ENCODE peak calls at places on chromosomes 4 and X, in ten cellular contexts. B is heart left ventricle, S is left lung, D is brain microvascular endothelial cell, Q is AG09319, E is mesothelial cell of epicardium, M is tibial nerve, N is left ventricle myocardium inferior, J is ascending aorta, C is psoas muscle. U is an unnamed sample.

GRCh38 chrX:136480383-136480782 is 7.4 kb upstream of the BRS3 start:
- DNase-seq in B (peak; percentile 7), S (no peak), D (no peak), Q (no peak), E (no peak), M (no peak), N (no peak), J (no peak), C (no peak), U (no peak)

GRCh38 chr4:3291969-3292570 is 751 bp upstream of the RGS12 start:
- DNase-seq in B (peak; percentile 67), S (peak; percentile 92), D (no peak), Q (no peak), E (peak; percentile 69), M (no peak), N (peak; percentile 68), J (peak; percentile 83), C (peak; percentile 74), U (peak; percentile 39)

GRCh38 chr4:141643557-141643956 is 7.2 kb downstream of the IL15 start:
- DNase-seq in B (no peak), S (no peak), D (peak; percentile 69), Q (no peak), E (no peak), M (no peak), N (no peak), J (no peak), C (no peak), U (no peak)

GRCh38 chrX:111041018-111041462 is 55.0 kb upstream of the PAK3 start:
- DNase-seq in B (no peak), S (no peak), D (peak; percentile 57), Q (peak; percentile 58), E (no peak), M (no peak), N (no peak), J (no peak), C (no peak), U (no peak)

GRCh38 chr4:6087669-6088068 is 69.4 kb upstream of the C4orf50 start:
- DNase-seq in B (no peak), S (no peak), D (peak; percentile 32), Q (no peak), E (no peak), M (no peak), N (no peak), J (no peak), C (no peak), U (no peak)

GRCh38 chr4:26000274-26000950 is 86.4 kb downstream of the SMIM20 start:
- DNase-seq in B (no peak), S (no peak), D (peak; percentile 3), Q (no peak), E (no peak), M (no peak), N (no peak), J (peak; percentile 44), C (no peak), U (no peak)

GRCh38 chrX:68832101-68832416 is 3.2 kb downstream of the EFNB1 start:
- DNase-seq in B (peak; percentile 50), S (no peak), D (peak; percentile 60), Q (peak; percentile 25), E (peak; percentile 51), M (no peak), N (peak; percentile 30), J (peak; percentile 79), C (peak; percentile 46), U (peak; percentile 8)

GRCh38 chr4:61783050-61783449 is 582.9 kb downstream of the ADGRL3 start:
- DNase-seq in B (no peak), S (no peak), D (no peak), Q (no peak), E (no peak), M (no peak), N (no peak), J (no peak), C (no peak), U (no peak)

GRCh38 chr4:3365326-3365725 is 72.5 kb downstream of the RGS12 start:
- DNase-seq in B (no peak), S (no peak), D (no peak), Q (no peak), E (no peak), M (no peak), N (no peak), J (no peak), C (no peak), U (no peak)

GRCh38 chr4:2070421-2071251 is 11.5 kb downstream of the NAT8L start:
- DNase-seq in B (no peak), S (peak; percentile 45), D (no peak), Q (no peak), E (no peak), M (no peak), N (no peak), J (no peak), C (no peak), U (no peak)

GRCh38 chrX:69033936-69034335 is 131.3 kb downstream of the PJA1 start:
- DNase-seq in B (no peak), S (no peak), D (no peak), Q (no peak), E (no peak), M (no peak), N (no peak), J (peak; percentile 49), C (no peak), U (no peak)

GRCh38 chrX:124476562-124476961 is 130.2 kb downstream of the SH2D1A start:
- DNase-seq in B (no peak), S (no peak), D (no peak), Q (no peak), E (no peak), M (no peak), N (no peak), J (no peak), C (no peak), U (no peak)

GRCh38 chr4:168674869-168675268 is 178.0 kb downstream of the PALLD start:
- DNase-seq in B (no peak), S (no peak), D (peak; percentile 12), Q (no peak), E (no peak), M (no peak), N (no peak), J (no peak), C (no peak), U (no peak)

GRCh38 chrX:100328342-100328741 is 81.7 kb downstream of the PCDH19 start:
- DNase-seq in B (no peak), S (no peak), D (no peak), Q (no peak), E (no peak), M (no peak), N (no peak), J (no peak), C (no peak), U (no peak)

GRCh38 chrX:1488141-1488540 is 35.4 kb upstream of the ASMTL start:
- DNase-seq in B (no peak), S (no peak), D (no peak), Q (no peak), E (no peak), M (no peak), N (no peak), J (peak; percentile 22), C (no peak), U (no peak)

GRCh38 chrX:52363247-52363883 is 5.5 kb upstream of the XAGE2 start:
- DNase-seq in B (no peak), S (no peak), D (peak; percentile 12), Q (no peak), E (no peak), M (no peak), N (no peak), J (no peak), C (no peak), U (no peak)

DNA sequence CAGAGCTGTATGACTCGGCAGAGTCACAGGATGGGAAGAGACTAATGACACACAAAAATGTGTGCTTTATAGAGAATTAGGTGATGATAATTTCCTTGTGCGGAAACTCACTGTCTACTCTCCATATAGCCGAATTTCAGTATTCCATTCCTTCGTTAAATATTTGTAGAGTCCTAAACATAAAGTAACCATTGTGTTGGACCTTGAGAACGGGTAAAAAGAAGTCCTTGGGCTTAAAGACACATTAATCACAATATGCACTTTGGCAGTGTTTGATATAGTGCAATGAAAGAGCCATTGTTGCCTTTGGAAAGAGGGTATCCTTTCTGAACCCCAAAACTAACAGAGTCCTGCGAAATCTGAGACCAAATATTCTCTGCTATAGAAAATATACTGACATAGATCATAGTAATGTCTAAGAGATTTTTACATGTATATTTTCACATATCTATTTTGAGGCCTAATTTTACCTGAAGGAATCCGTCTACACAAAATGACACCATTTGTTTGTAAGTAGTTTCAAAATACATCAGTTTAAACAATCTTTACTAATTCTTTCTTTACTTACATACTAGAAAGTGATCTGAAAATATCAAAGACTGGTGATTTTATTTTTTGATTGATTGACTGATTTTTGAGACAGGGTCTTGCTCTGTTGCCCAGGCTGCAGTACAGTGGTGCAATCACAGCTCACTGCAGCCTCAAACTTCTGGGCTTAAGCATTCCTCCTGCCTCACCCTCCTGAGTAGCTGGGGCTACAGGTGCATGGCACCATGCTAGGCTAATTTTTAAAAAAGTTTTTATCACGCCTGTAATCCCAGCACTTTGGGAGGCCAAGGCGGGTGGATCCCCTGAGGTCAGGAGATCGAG is 296.8 kb downstream of the DCTD start:
- DNase-seq in B (no peak), S (no peak), D (no peak), Q (no peak), E (no peak), M (no peak), N (no peak), J (no peak), C (no peak), U (no peak)
- TF ChIP-seq CTCF in B (no peak), S (no peak), D (no peak), Q (no peak), E (no peak), M (no peak), N (no peak), J (no peak), C (no peak), U (no peak)

GRCh38 chr4:151691639-151692442 is 69.0 kb downstream of the GATB start:
- DNase-seq in B (no peak), S (no peak), D (no peak), Q (no peak), E (no peak), M (no peak), N (peak; percentile 28), J (no peak), C (peak; percentile 24), U (no peak)
- TF ChIP-seq CTCF in B (no peak), S (no peak), D (no peak), Q (no peak), E (no peak), M (no peak), N (no peak), J (no peak), C (no peak), U (no peak)

DNA sequence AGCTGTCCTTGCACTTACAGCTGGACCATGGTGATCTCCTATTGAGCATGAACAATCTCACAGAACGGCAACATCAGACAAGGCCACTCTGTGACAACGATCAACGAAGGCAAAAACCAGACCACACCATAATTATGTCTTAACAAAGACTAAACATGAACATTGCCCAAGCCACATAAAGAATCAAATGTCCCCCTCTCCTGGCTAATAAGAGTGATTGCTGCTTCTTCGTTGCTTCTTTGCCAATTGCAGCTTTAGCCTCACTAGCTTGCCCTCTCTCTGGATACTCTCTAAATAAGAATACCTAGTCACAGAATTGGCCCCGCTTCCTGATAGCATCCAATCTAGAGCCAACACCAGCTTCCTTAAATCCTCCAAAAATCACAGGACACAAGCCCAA is 41.5 kb upstream of the PGRMC1 start:
- DNase-seq in B (no peak), S (no peak), D (no peak), Q (no peak), E (no peak), M (no peak), N (no peak), J (no peak), C (no peak), U (no peak)
- TF ChIP-seq CTCF in B (peak; percentile 29), S (no peak), D (peak; percentile 49), Q (peak; percentile 34), E (no peak), M (peak; percentile 10), N (peak; percentile 37), J (no peak), C (no peak), U (peak; percentile 15)

GRCh38 chr4:154911097-154911496 is 130.0 kb downstream of the RBM46 start:
- DNase-seq in B (no peak), S (no peak), D (no peak), Q (no peak), E (no peak), M (no peak), N (no peak), J (no peak), C (no peak), U (no peak)
- TF ChIP-seq CTCF in B (no peak), S (no peak), D (no peak), Q (peak; percentile 28), E (no peak), M (no peak), N (no peak), J (no peak), C (no peak), U (peak; percentile 46)